ENCODE peak calls at places on chromosomes 1 and 21, in four cellular contexts. B, K, P and L are unnamed samples.

GRCh38 chr1:113253187-113253966 is 136.9 kb upstream of the MAGI3 start:
- DNase-seq in K (no peak), P (no peak), B (no peak), L (no peak)

GRCh38 chr1:178028973-178029481 is 59.2 kb upstream of the SEC16B start:
- DNase-seq in B (no peak), P (no peak), K (no peak), L (no peak)

GRCh38 chr1:152906023-152906565 is 2.3 kb upstream of the IVL start:
- DNase-seq in K (peak), B (peak), P (no peak), L (peak)

GRCh38 chr1:211196880-211197279 is 62.3 kb upstream of the RCOR3 start:
- DNase-seq in K (no peak), P (no peak), B (no peak), L (no peak)

GRCh38 chr1:181033799-181034391 is at the start of gene MR1:
- DNase-seq in K (peak), P (peak), B (peak), L (peak)

GRCh38 chr1:158943059-158943458 is 11.7 kb downstream of the PYHIN1 start:
- DNase-seq in K (no peak), P (no peak), B (no peak), L (no peak)

GRCh38 chr1:154878371-154879355 is 8.6 kb upstream of the KCNN3 start:
- DNase-seq in K (peak), P (peak), B (peak), L (peak)

GRCh38 chr1:100706861-100707260 is 12.7 kb upstream of the VCAM1 start:
- DNase-seq in P (no peak), B (no peak), K (no peak), L (no peak)

GRCh38 chr1:148318123-148318899 is 164.8 kb downstream of the PPIAL4G start:
- DNase-seq in P (peak), B (peak), K (no peak), L (no peak)

GRCh38 chr1:14698206-14698605 is 99.7 kb downstream of the KAZN start:
- DNase-seq in P (no peak), B (no peak), K (no peak), L (no peak)

GRCh38 chr1:166900987-166901386 is 24.9 kb upstream of the TADA1 start:
- DNase-seq in B (no peak), K (no peak), P (peak), L (no peak)

GRCh38 chr1:189658381-189658780 is 819.3 kb downstream of the BRINP3 start:
- DNase-seq in P (no peak), B (no peak), K (no peak), L (no peak)

GRCh38 chr1:230986976-230987375 is 8.1 kb downstream of the ARV1 start:
- DNase-seq in K (no peak), B (peak), P (no peak), L (no peak)

GRCh38 chr1:197807216-197807615 is 31.9 kb upstream of the DENND1B start:
- DNase-seq in P (no peak), K (no peak), B (no peak), L (no peak)

GRCh38 chr1:161503394-161503748 is 1.9 kb upstream of the FCGR2A start:
- DNase-seq in P (no peak), B (no peak), K (no peak), L (no peak)

GRCh38 chr1:152811050-152811449 is 721 bp upstream of the LCE1B start:
- DNase-seq in P (no peak), K (no peak), B (no peak), L (no peak)

GRCh38 chr1:152109231-152109997 is 5.8 kb downstream of the TCHH start:
- DNase-seq in K (peak), B (peak), P (peak), L (no peak)

GRCh38 chr1:81699234-81699633 is 101.5 kb upstream of the ADGRL2 start:
- DNase-seq in P (peak), K (peak), B (peak), L (no peak)

GRCh38 chr1:89295187-89295586 is 22.5 kb upstream of the GBP5 start:
- DNase-seq in B (no peak), K (no peak), P (no peak), L (no peak)

GRCh38 chr21:43957629-43958362 is 54.3 kb upstream of the TRAPPC10 start:
- DNase-seq in K (no peak), P (no peak), B (no peak), L (no peak)

GRCh38 chr1:186974774-186975181 is 146.0 kb downstream of the PLA2G4A start:
- DNase-seq in K (peak), P (no peak), B (peak), L (peak)

GRCh38 chr1:3752400-3752945 is at the start of gene CCDC27:
- DNase-seq in P (no peak), B (no peak), K (no peak), L (no peak)

GRCh38 chr1:87787551-87787950 is 458.9 kb downstream of the LMO4 start:
- DNase-seq in P (no peak), K (no peak), B (peak), L (no peak)

GRCh38 chr1:4027008-4027407 is 126.9 kb upstream of the C1orf174 start:
- DNase-seq in P (no peak), B (no peak), K (no peak), L (no peak)

GRCh38 chr1:111202707-111203623 is 2.5 kb upstream of the DENND2D start:
- DNase-seq in P (no peak), K (no peak), B (no peak), L (no peak)

GRCh38 chr1:53376742-53377437 is 49.0 kb upstream of the LRP8 start:
- DNase-seq in K (no peak), P (peak), B (no peak), L (no peak)

GRCh38 chr1:17819129-17819802 is 64.1 kb downstream of the ACTL8 start:
- DNase-seq in B (no peak), K (no peak), P (no peak), L (no peak)

GRCh38 chr21:42775123-42775522 is 104.2 kb downstream of the WDR4 start:
- DNase-seq in K (no peak), B (no peak), P (no peak), L (no peak)

GRCh38 chr1:205152505-205152904 is 30.7 kb upstream of the RBBP5 start:
- DNase-seq in B (no peak), K (no peak), P (no peak), L (no peak)

GRCh38 chr21:44756416-44757185 is 45.0 kb downstream of the UBE2G2 start:
- DNase-seq in K (peak), P (no peak), B (no peak), L (no peak)

DNA sequence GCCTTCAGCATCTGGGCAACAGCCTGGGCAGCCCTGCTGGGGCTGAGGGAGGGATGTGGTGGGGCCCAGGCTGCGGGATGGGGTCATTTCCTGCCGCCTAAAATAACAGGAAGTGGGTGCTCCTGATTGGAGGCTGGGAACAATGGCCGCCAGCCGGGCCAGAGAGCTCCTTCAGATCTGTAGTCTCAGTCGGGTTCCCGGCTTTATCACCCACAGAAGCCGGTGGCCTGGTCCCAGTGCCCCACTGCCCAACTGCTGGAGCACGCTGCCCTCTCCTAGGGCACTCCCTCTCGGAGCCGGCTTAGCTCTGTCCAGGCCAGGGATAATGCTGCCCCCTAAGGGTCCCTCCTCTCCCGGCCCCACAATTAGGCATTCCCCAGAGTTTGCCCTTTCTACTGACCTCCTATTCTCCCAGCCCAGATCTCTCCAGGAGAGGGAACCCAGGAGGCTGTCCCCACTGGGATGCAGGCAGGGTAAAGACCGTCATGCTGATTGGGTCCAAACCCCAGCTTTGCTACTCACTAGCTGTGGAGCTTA is 5.1 kb downstream of the MAP7D1 start:
- DNase-seq in P (peak), B (peak), K (peak), L (no peak)
- TF ChIP-seq CTCF in P (peak), B (peak), K (peak), L (peak)

DNA sequence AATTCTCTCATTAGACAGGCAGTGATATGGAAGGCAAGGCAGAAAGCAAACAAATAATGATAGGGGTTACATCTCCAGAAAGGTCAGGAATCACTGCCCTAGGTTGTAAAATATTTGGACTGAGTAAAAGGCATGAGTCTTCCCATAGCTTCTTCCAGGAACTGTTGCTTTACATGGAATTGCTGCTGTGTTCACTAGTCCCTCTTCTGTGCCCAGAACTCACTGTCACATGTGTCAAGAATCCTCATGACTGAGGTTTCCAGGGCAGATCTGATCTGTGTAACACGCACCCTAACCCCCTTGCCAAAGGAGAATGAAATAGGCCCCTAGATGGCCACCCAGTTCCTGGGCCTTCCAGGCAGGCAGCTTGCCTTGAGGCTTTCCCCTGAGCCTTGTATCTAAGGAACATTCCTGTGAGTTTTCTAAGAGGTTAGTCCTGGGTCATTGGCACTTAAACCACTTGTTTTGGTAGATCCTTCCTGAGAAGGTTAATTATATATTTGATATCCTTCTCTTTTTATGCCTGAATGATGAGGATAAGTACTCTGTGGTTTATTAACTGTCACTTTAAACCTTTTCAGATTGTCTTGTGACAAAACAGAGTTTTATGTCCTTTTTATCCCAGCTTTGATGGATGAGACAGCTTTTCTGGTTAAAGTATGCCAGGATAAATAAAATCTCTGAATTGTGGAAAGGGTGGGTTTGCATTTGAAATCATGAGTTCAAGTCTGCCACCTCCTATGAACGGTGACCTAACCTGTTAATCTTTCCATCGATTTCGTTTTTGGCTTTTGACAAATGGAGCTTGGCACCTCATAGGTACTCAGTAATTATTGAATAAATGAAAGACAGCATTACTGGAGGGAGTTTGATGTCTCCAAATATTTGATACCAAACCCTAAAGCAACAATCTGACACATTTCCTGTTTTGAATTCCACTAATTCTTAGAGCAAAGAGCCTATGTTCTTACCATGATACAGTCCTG is 163.3 kb downstream of the DHRS3 start:
- DNase-seq in B (peak), P (no peak), K (no peak), L (peak)
- TF ChIP-seq CTCF in B (no peak), P (no peak), K (no peak), L (peak)

DNA sequence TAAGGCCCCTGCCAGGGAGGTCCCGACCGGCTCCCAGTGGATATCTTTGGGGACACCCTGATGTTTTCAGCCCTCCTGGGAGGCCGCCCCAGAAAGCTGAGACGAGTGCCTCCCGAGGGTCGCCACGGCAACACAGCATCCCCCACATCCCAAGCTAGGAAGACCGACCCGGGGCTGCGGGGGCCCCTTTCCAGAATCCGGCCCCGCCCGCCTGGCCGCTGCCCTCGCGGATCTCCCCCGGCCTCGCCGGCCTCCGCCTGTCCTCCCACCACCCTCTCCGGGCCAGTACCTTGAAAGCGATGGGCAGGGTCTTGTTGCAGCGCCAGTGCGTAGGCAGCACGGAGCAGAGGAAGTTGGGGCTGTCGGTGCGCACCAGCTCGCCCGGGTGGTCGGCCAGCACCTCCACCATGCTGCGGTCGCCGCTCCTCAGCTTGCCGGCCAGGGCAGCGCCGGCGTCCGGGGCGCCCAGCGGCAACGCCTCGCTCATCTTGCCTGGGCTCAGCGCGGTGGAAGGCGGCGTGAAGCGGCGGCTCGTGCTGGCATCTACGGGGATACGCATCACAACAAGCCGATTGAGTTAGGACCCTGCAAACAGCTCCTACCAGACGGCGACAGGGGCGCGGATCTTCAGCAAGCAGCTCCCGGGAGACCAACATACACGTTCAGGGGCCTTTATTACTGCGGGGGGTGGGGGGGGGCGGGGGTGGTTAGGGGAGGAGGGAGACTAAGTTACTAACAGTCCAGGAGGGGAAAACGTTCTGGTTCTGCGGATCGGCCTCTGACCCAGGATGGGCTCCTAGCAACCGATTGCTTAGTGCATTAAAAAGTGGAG is 162.3 kb downstream of the RUNX1 start:
- DNase-seq in K (no peak), B (peak), P (peak), L (no peak)
- TF ChIP-seq CTCF in K (no peak), B (no peak), P (no peak), L (no peak)

GRCh38 chr1:239995281-239995680 is 96.4 kb upstream of the FMN2 start:
- DNase-seq in K (no peak), B (no peak), P (no peak), L (no peak)

GRCh38 chr1:239997160-239997514 is 94.5 kb upstream of the FMN2 start:
- DNase-seq in K (no peak), B (no peak), P (no peak), L (no peak)

GRCh38 chr1:239999170-239999569 is 92.5 kb upstream of the FMN2 start:
- DNase-seq in P (no peak), B (no peak), K (no peak), L (no peak)

GRCh38 chr1:239998312-239998649 is 93.4 kb upstream of the FMN2 start:
- DNase-seq in B (no peak), P (no peak), K (no peak), L (no peak)

DNA sequence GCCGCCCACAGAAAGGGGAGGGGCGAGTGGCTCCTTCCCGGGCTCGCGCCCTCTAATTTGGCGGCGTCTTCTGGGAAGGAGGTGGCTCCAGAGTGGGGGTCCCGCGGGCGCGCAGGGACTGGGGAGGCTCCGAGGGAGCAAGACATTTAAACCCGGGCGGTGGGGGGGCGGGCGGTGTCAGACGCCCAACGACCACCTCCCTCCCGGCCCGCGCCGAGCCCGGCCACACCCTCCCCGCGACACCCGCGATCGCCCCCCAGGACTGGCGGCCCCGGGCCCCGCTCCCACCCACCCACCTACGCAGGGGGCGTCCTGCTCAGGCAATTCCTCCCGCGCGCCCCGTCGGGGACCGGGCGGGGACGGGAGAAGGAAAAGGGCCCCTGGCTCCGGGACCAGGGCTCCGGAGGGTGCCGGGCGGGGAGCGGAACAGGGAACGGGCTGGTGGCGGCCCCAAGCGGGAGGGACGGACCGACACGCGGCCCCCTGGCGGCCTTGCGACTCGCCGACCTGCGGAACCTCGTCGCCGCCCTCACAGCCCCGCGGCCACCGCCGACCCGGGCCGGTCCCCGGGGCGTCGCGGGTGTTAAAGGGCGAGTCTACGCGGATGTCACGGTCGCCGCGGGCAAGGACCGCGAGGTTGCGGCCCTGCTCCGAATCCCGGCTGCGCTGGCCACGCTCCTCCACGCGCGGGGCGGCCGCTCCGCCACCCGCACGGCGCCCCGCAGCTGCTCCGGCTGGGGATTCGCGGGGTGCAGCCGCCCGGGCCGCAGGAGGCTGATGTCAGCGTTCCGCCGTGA is 94.0 kb upstream of the FMN2 start:
- DNase-seq in B (no peak), K (no peak), P (peak), L (no peak)
- TF ChIP-seq CTCF in B (peak), K (peak), P (peak), L (no peak)